ENCODE peak calls at places on chromosomes 13 and 19, in nine cellular contexts. One of them, this sample, is unnamed.

GRCh38 chr19:38391911-38392464 is 3.5 kb downstream of the SPRED3 start:
- DNase-seq in effector memory CD4-positive, alpha-beta T cell: no peak
- DNase-seq in stimulated activated CD4-positive, alpha-beta T cell treated with anti-CD3 and anti-CD28 coated beads, Interleukin-1b, Interleukin-23, amount 100 ng/mL, for 1 hour: no peak
- DNase-seq in body of pancreas: no peak
- DNase-seq in progenitor cell of endocrine pancreas: no peak
- DNase-seq in GOT3: no peak
- DNase-seq in EH: no peak
- DNase-seq in AG08395: no peak
- DNase-seq in activated CD8-positive, alpha-beta memory T cell treated with anti-CD3 and anti-CD28 coated beads for 1 hour: no peak
- DNase-seq in this sample: no peak

GRCh38 chr19:7874080-7874856 is at the start of gene PRR36:
- DNase-seq in effector memory CD4-positive, alpha-beta T cell: no peak
- DNase-seq in stimulated activated CD4-positive, alpha-beta T cell treated with anti-CD3 and anti-CD28 coated beads, Interleukin-1b, Interleukin-23, amount 100 ng/mL, for 1 hour: no peak
- DNase-seq in body of pancreas: peak
- DNase-seq in progenitor cell of endocrine pancreas: peak
- DNase-seq in GOT3: no peak
- DNase-seq in EH: no peak
- DNase-seq in AG08395: peak
- DNase-seq in activated CD8-positive, alpha-beta memory T cell treated with anti-CD3 and anti-CD28 coated beads for 1 hour: no peak
- DNase-seq in this sample: no peak

GRCh38 chr19:9741476-9742171 is 26.9 kb downstream of the ZNF846 start:
- DNase-seq in effector memory CD4-positive, alpha-beta T cell: no peak
- DNase-seq in stimulated activated CD4-positive, alpha-beta T cell treated with anti-CD3 and anti-CD28 coated beads, Interleukin-1b, Interleukin-23, amount 100 ng/mL, for 1 hour: no peak
- DNase-seq in body of pancreas: no peak
- DNase-seq in progenitor cell of endocrine pancreas: no peak
- DNase-seq in GOT3: no peak
- DNase-seq in EH: no peak
- DNase-seq in AG08395: peak
- DNase-seq in activated CD8-positive, alpha-beta memory T cell treated with anti-CD3 and anti-CD28 coated beads for 1 hour: no peak
- DNase-seq in this sample: no peak

GRCh38 chr13:48126944-48127814 is 32.3 kb upstream of the MED4 start:
- DNase-seq in effector memory CD4-positive, alpha-beta T cell: peak
- DNase-seq in stimulated activated CD4-positive, alpha-beta T cell treated with anti-CD3 and anti-CD28 coated beads, Interleukin-1b, Interleukin-23, amount 100 ng/mL, for 1 hour: no peak
- DNase-seq in body of pancreas: peak
- DNase-seq in progenitor cell of endocrine pancreas: no peak
- DNase-seq in GOT3: no peak
- DNase-seq in EH: peak
- DNase-seq in AG08395: peak
- DNase-seq in activated CD8-positive, alpha-beta memory T cell treated with anti-CD3 and anti-CD28 coated beads for 1 hour: no peak
- DNase-seq in this sample: peak

GRCh38 chr13:32212420-32212819 is 102.7 kb downstream of the ZAR1L start:
- DNase-seq in effector memory CD4-positive, alpha-beta T cell: no peak
- DNase-seq in stimulated activated CD4-positive, alpha-beta T cell treated with anti-CD3 and anti-CD28 coated beads, Interleukin-1b, Interleukin-23, amount 100 ng/mL, for 1 hour: no peak
- DNase-seq in body of pancreas: no peak
- DNase-seq in progenitor cell of endocrine pancreas: no peak
- DNase-seq in GOT3: no peak
- DNase-seq in EH: peak
- DNase-seq in AG08395: peak
- DNase-seq in activated CD8-positive, alpha-beta memory T cell treated with anti-CD3 and anti-CD28 coated beads for 1 hour: no peak
- DNase-seq in this sample: no peak

GRCh38 chr13:34640931-34641330 is 301.1 kb upstream of the NBEA start:
- DNase-seq in effector memory CD4-positive, alpha-beta T cell: no peak
- DNase-seq in stimulated activated CD4-positive, alpha-beta T cell treated with anti-CD3 and anti-CD28 coated beads, Interleukin-1b, Interleukin-23, amount 100 ng/mL, for 1 hour: no peak
- DNase-seq in body of pancreas: no peak
- DNase-seq in progenitor cell of endocrine pancreas: no peak
- DNase-seq in GOT3: no peak
- DNase-seq in EH: no peak
- DNase-seq in AG08395: no peak
- DNase-seq in activated CD8-positive, alpha-beta memory T cell treated with anti-CD3 and anti-CD28 coated beads for 1 hour: no peak
- DNase-seq in this sample: no peak

GRCh38 chr13:94617389-94618000 is 15.8 kb downstream of the GPR180 start:
- DNase-seq in effector memory CD4-positive, alpha-beta T cell: no peak
- DNase-seq in stimulated activated CD4-positive, alpha-beta T cell treated with anti-CD3 and anti-CD28 coated beads, Interleukin-1b, Interleukin-23, amount 100 ng/mL, for 1 hour: no peak
- DNase-seq in body of pancreas: no peak
- DNase-seq in progenitor cell of endocrine pancreas: no peak
- DNase-seq in GOT3: no peak
- DNase-seq in EH: no peak
- DNase-seq in AG08395: no peak
- DNase-seq in activated CD8-positive, alpha-beta memory T cell treated with anti-CD3 and anti-CD28 coated beads for 1 hour: no peak
- DNase-seq in this sample: no peak

GRCh38 chr19:49788857-49789256 is 22.1 kb downstream of the AP2A1 start:
- DNase-seq in effector memory CD4-positive, alpha-beta T cell: no peak
- DNase-seq in stimulated activated CD4-positive, alpha-beta T cell treated with anti-CD3 and anti-CD28 coated beads, Interleukin-1b, Interleukin-23, amount 100 ng/mL, for 1 hour: no peak
- DNase-seq in body of pancreas: no peak
- DNase-seq in progenitor cell of endocrine pancreas: no peak
- DNase-seq in GOT3: no peak
- DNase-seq in EH: no peak
- DNase-seq in AG08395: no peak
- DNase-seq in activated CD8-positive, alpha-beta memory T cell treated with anti-CD3 and anti-CD28 coated beads for 1 hour: no peak
- DNase-seq in this sample: no peak

GRCh38 chr19:37059142-37059541 is 19.1 kb upstream of the ZNF420 start:
- DNase-seq in effector memory CD4-positive, alpha-beta T cell: no peak
- DNase-seq in stimulated activated CD4-positive, alpha-beta T cell treated with anti-CD3 and anti-CD28 coated beads, Interleukin-1b, Interleukin-23, amount 100 ng/mL, for 1 hour: no peak
- DNase-seq in body of pancreas: no peak
- DNase-seq in progenitor cell of endocrine pancreas: no peak
- DNase-seq in GOT3: no peak
- DNase-seq in EH: no peak
- DNase-seq in AG08395: no peak
- DNase-seq in activated CD8-positive, alpha-beta memory T cell treated with anti-CD3 and anti-CD28 coated beads for 1 hour: no peak
- DNase-seq in this sample: no peak

GRCh38 chr13:91313103-91313502 is 34.4 kb upstream of the MIR17HG start:
- DNase-seq in effector memory CD4-positive, alpha-beta T cell: no peak
- DNase-seq in stimulated activated CD4-positive, alpha-beta T cell treated with anti-CD3 and anti-CD28 coated beads, Interleukin-1b, Interleukin-23, amount 100 ng/mL, for 1 hour: no peak
- DNase-seq in body of pancreas: no peak
- DNase-seq in progenitor cell of endocrine pancreas: no peak
- DNase-seq in GOT3: no peak
- DNase-seq in EH: peak
- DNase-seq in AG08395: peak
- DNase-seq in activated CD8-positive, alpha-beta memory T cell treated with anti-CD3 and anti-CD28 coated beads for 1 hour: no peak
- DNase-seq in this sample: no peak

GRCh38 chr19:27972291-27973040 is 1240.5 kb downstream of the UQCRFS1 start:
- DNase-seq in effector memory CD4-positive, alpha-beta T cell: no peak
- DNase-seq in stimulated activated CD4-positive, alpha-beta T cell treated with anti-CD3 and anti-CD28 coated beads, Interleukin-1b, Interleukin-23, amount 100 ng/mL, for 1 hour: no peak
- DNase-seq in body of pancreas: no peak
- DNase-seq in progenitor cell of endocrine pancreas: no peak
- DNase-seq in GOT3: no peak
- DNase-seq in EH: peak
- DNase-seq in AG08395: peak
- DNase-seq in activated CD8-positive, alpha-beta memory T cell treated with anti-CD3 and anti-CD28 coated beads for 1 hour: no peak
- DNase-seq in this sample: no peak

GRCh38 chr19:43765109-43765876 is 10.5 kb upstream of the SMG9 start:
- DNase-seq in effector memory CD4-positive, alpha-beta T cell: peak
- DNase-seq in stimulated activated CD4-positive, alpha-beta T cell treated with anti-CD3 and anti-CD28 coated beads, Interleukin-1b, Interleukin-23, amount 100 ng/mL, for 1 hour: no peak
- DNase-seq in body of pancreas: no peak
- DNase-seq in progenitor cell of endocrine pancreas: no peak
- DNase-seq in GOT3: peak
- DNase-seq in EH: peak
- DNase-seq in AG08395: peak
- DNase-seq in activated CD8-positive, alpha-beta memory T cell treated with anti-CD3 and anti-CD28 coated beads for 1 hour: peak
- DNase-seq in this sample: peak

GRCh38 chr13:20512042-20512683 is 13.5 kb downstream of the CRYL1 start:
- DNase-seq in effector memory CD4-positive, alpha-beta T cell: no peak
- DNase-seq in stimulated activated CD4-positive, alpha-beta T cell treated with anti-CD3 and anti-CD28 coated beads, Interleukin-1b, Interleukin-23, amount 100 ng/mL, for 1 hour: no peak
- DNase-seq in body of pancreas: no peak
- DNase-seq in progenitor cell of endocrine pancreas: no peak
- DNase-seq in GOT3: no peak
- DNase-seq in EH: no peak
- DNase-seq in AG08395: no peak
- DNase-seq in activated CD8-positive, alpha-beta memory T cell treated with anti-CD3 and anti-CD28 coated beads for 1 hour: no peak
- DNase-seq in this sample: no peak

GRCh38 chr13:40485611-40486517 is 180.6 kb downstream of the FOXO1 start:
- DNase-seq in effector memory CD4-positive, alpha-beta T cell: peak
- DNase-seq in stimulated activated CD4-positive, alpha-beta T cell treated with anti-CD3 and anti-CD28 coated beads, Interleukin-1b, Interleukin-23, amount 100 ng/mL, for 1 hour: peak
- DNase-seq in body of pancreas: no peak
- DNase-seq in progenitor cell of endocrine pancreas: no peak
- DNase-seq in GOT3: no peak
- DNase-seq in EH: no peak
- DNase-seq in AG08395: no peak
- DNase-seq in activated CD8-positive, alpha-beta memory T cell treated with anti-CD3 and anti-CD28 coated beads for 1 hour: peak
- DNase-seq in this sample: no peak

GRCh38 chr13:51681037-51681678 is 96.9 kb downstream of the WDFY2 start:
- DNase-seq in effector memory CD4-positive, alpha-beta T cell: no peak
- DNase-seq in stimulated activated CD4-positive, alpha-beta T cell treated with anti-CD3 and anti-CD28 coated beads, Interleukin-1b, Interleukin-23, amount 100 ng/mL, for 1 hour: no peak
- DNase-seq in body of pancreas: no peak
- DNase-seq in progenitor cell of endocrine pancreas: no peak
- DNase-seq in GOT3: no peak
- DNase-seq in EH: peak
- DNase-seq in AG08395: peak
- DNase-seq in activated CD8-positive, alpha-beta memory T cell treated with anti-CD3 and anti-CD28 coated beads for 1 hour: no peak
- DNase-seq in this sample: no peak

GRCh38 chr19:38433268-38433733 is at the start of gene RYR1:
- DNase-seq in effector memory CD4-positive, alpha-beta T cell: peak
- DNase-seq in stimulated activated CD4-positive, alpha-beta T cell treated with anti-CD3 and anti-CD28 coated beads, Interleukin-1b, Interleukin-23, amount 100 ng/mL, for 1 hour: no peak
- DNase-seq in body of pancreas: no peak
- DNase-seq in progenitor cell of endocrine pancreas: no peak
- DNase-seq in GOT3: no peak
- DNase-seq in EH: peak
- DNase-seq in AG08395: peak
- DNase-seq in activated CD8-positive, alpha-beta memory T cell treated with anti-CD3 and anti-CD28 coated beads for 1 hour: no peak
- DNase-seq in this sample: no peak

GRCh38 chr19:2554856-2555255 is 78.9 kb downstream of the GADD45B start:
- DNase-seq in effector memory CD4-positive, alpha-beta T cell: no peak
- DNase-seq in stimulated activated CD4-positive, alpha-beta T cell treated with anti-CD3 and anti-CD28 coated beads, Interleukin-1b, Interleukin-23, amount 100 ng/mL, for 1 hour: no peak
- DNase-seq in body of pancreas: no peak
- DNase-seq in progenitor cell of endocrine pancreas: no peak
- DNase-seq in GOT3: no peak
- DNase-seq in EH: peak
- DNase-seq in AG08395: peak
- DNase-seq in activated CD8-positive, alpha-beta memory T cell treated with anti-CD3 and anti-CD28 coated beads for 1 hour: no peak
- DNase-seq in this sample: peak

GRCh38 chr13:46685006-46685730 is 111.8 kb downstream of the ESD start:
- DNase-seq in effector memory CD4-positive, alpha-beta T cell: no peak
- DNase-seq in stimulated activated CD4-positive, alpha-beta T cell treated with anti-CD3 and anti-CD28 coated beads, Interleukin-1b, Interleukin-23, amount 100 ng/mL, for 1 hour: no peak
- DNase-seq in body of pancreas: no peak
- DNase-seq in progenitor cell of endocrine pancreas: no peak
- DNase-seq in GOT3: no peak
- DNase-seq in EH: no peak
- DNase-seq in AG08395: no peak
- DNase-seq in activated CD8-positive, alpha-beta memory T cell treated with anti-CD3 and anti-CD28 coated beads for 1 hour: no peak
- DNase-seq in this sample: no peak

GRCh38 chr19:18992696-18993095 is 40.6 kb downstream of the SUGP2 start:
- DNase-seq in effector memory CD4-positive, alpha-beta T cell: no peak
- DNase-seq in stimulated activated CD4-positive, alpha-beta T cell treated with anti-CD3 and anti-CD28 coated beads, Interleukin-1b, Interleukin-23, amount 100 ng/mL, for 1 hour: no peak
- DNase-seq in body of pancreas: no peak
- DNase-seq in progenitor cell of endocrine pancreas: no peak
- DNase-seq in GOT3: no peak
- DNase-seq in EH: no peak
- DNase-seq in AG08395: no peak
- DNase-seq in activated CD8-positive, alpha-beta memory T cell treated with anti-CD3 and anti-CD28 coated beads for 1 hour: no peak
- DNase-seq in this sample: no peak

GRCh38 chr19:12035220-12036172 is at the start of gene ZNF433:
- DNase-seq in effector memory CD4-positive, alpha-beta T cell: peak
- DNase-seq in stimulated activated CD4-positive, alpha-beta T cell treated with anti-CD3 and anti-CD28 coated beads, Interleukin-1b, Interleukin-23, amount 100 ng/mL, for 1 hour: peak
- DNase-seq in body of pancreas: peak
- DNase-seq in progenitor cell of endocrine pancreas: peak
- DNase-seq in GOT3: peak
- DNase-seq in EH: peak
- DNase-seq in AG08395: peak
- DNase-seq in activated CD8-positive, alpha-beta memory T cell treated with anti-CD3 and anti-CD28 coated beads for 1 hour: no peak
- DNase-seq in this sample: peak

GRCh38 chr19:15373644-15374043 is 5.9 kb downstream of the AKAP8 start:
- DNase-seq in effector memory CD4-positive, alpha-beta T cell: no peak
- DNase-seq in stimulated activated CD4-positive, alpha-beta T cell treated with anti-CD3 and anti-CD28 coated beads, Interleukin-1b, Interleukin-23, amount 100 ng/mL, for 1 hour: no peak
- DNase-seq in body of pancreas: no peak
- DNase-seq in progenitor cell of endocrine pancreas: no peak
- DNase-seq in GOT3: no peak
- DNase-seq in EH: no peak
- DNase-seq in AG08395: no peak
- DNase-seq in activated CD8-positive, alpha-beta memory T cell treated with anti-CD3 and anti-CD28 coated beads for 1 hour: no peak
- DNase-seq in this sample: no peak

GRCh38 chr13:113095146-113096051 is 10.2 kb upstream of the F7 start:
- DNase-seq in effector memory CD4-positive, alpha-beta T cell: no peak
- DNase-seq in stimulated activated CD4-positive, alpha-beta T cell treated with anti-CD3 and anti-CD28 coated beads, Interleukin-1b, Interleukin-23, amount 100 ng/mL, for 1 hour: no peak
- DNase-seq in body of pancreas: no peak
- DNase-seq in progenitor cell of endocrine pancreas: no peak
- DNase-seq in GOT3: no peak
- DNase-seq in EH: no peak
- DNase-seq in AG08395: no peak
- DNase-seq in activated CD8-positive, alpha-beta memory T cell treated with anti-CD3 and anti-CD28 coated beads for 1 hour: no peak
- DNase-seq in this sample: no peak

GRCh38 chr13:80303225-80303811 is 37.6 kb downstream of the SPRY2 start:
- DNase-seq in effector memory CD4-positive, alpha-beta T cell: no peak
- DNase-seq in stimulated activated CD4-positive, alpha-beta T cell treated with anti-CD3 and anti-CD28 coated beads, Interleukin-1b, Interleukin-23, amount 100 ng/mL, for 1 hour: no peak
- DNase-seq in body of pancreas: no peak
- DNase-seq in progenitor cell of endocrine pancreas: no peak
- DNase-seq in GOT3: no peak
- DNase-seq in EH: no peak
- DNase-seq in AG08395: no peak
- DNase-seq in activated CD8-positive, alpha-beta memory T cell treated with anti-CD3 and anti-CD28 coated beads for 1 hour: no peak
- DNase-seq in this sample: no peak

GRCh38 chr19:43700368-43701015 is 15.4 kb upstream of the IRGC start:
- DNase-seq in effector memory CD4-positive, alpha-beta T cell: no peak
- DNase-seq in stimulated activated CD4-positive, alpha-beta T cell treated with anti-CD3 and anti-CD28 coated beads, Interleukin-1b, Interleukin-23, amount 100 ng/mL, for 1 hour: no peak
- DNase-seq in body of pancreas: peak
- DNase-seq in progenitor cell of endocrine pancreas: no peak
- DNase-seq in GOT3: peak
- DNase-seq in EH: peak
- DNase-seq in AG08395: peak
- DNase-seq in activated CD8-positive, alpha-beta memory T cell treated with anti-CD3 and anti-CD28 coated beads for 1 hour: no peak
- DNase-seq in this sample: peak

GRCh38 chr13:100440756-100441421 is 147.7 kb downstream of the GGACT start:
- DNase-seq in effector memory CD4-positive, alpha-beta T cell: no peak
- DNase-seq in stimulated activated CD4-positive, alpha-beta T cell treated with anti-CD3 and anti-CD28 coated beads, Interleukin-1b, Interleukin-23, amount 100 ng/mL, for 1 hour: no peak
- DNase-seq in body of pancreas: no peak
- DNase-seq in progenitor cell of endocrine pancreas: no peak
- DNase-seq in GOT3: no peak
- DNase-seq in EH: peak
- DNase-seq in AG08395: peak
- DNase-seq in activated CD8-positive, alpha-beta memory T cell treated with anti-CD3 and anti-CD28 coated beads for 1 hour: no peak
- DNase-seq in this sample: no peak

GRCh38 chr13:24910502-24911134 is 146.6 kb downstream of the RNF17 start:
- DNase-seq in effector memory CD4-positive, alpha-beta T cell: no peak
- DNase-seq in stimulated activated CD4-positive, alpha-beta T cell treated with anti-CD3 and anti-CD28 coated beads, Interleukin-1b, Interleukin-23, amount 100 ng/mL, for 1 hour: no peak
- DNase-seq in body of pancreas: no peak
- DNase-seq in progenitor cell of endocrine pancreas: no peak
- DNase-seq in GOT3: no peak
- DNase-seq in EH: no peak
- DNase-seq in AG08395: no peak
- DNase-seq in activated CD8-positive, alpha-beta memory T cell treated with anti-CD3 and anti-CD28 coated beads for 1 hour: no peak
- DNase-seq in this sample: no peak

GRCh38 chr13:41596190-41596589 is 138.8 kb downstream of the RGCC start:
- DNase-seq in effector memory CD4-positive, alpha-beta T cell: no peak
- DNase-seq in stimulated activated CD4-positive, alpha-beta T cell treated with anti-CD3 and anti-CD28 coated beads, Interleukin-1b, Interleukin-23, amount 100 ng/mL, for 1 hour: no peak
- DNase-seq in body of pancreas: no peak
- DNase-seq in progenitor cell of endocrine pancreas: no peak
- DNase-seq in GOT3: no peak
- DNase-seq in EH: peak
- DNase-seq in AG08395: no peak
- DNase-seq in activated CD8-positive, alpha-beta memory T cell treated with anti-CD3 and anti-CD28 coated beads for 1 hour: no peak
- DNase-seq in this sample: no peak

GRCh38 chr19:42655748-42656147 is 61.0 kb upstream of the CEACAM8 start:
- DNase-seq in effector memory CD4-positive, alpha-beta T cell: no peak
- DNase-seq in stimulated activated CD4-positive, alpha-beta T cell treated with anti-CD3 and anti-CD28 coated beads, Interleukin-1b, Interleukin-23, amount 100 ng/mL, for 1 hour: no peak
- DNase-seq in body of pancreas: peak
- DNase-seq in progenitor cell of endocrine pancreas: no peak
- DNase-seq in GOT3: no peak
- DNase-seq in EH: no peak
- DNase-seq in AG08395: no peak
- DNase-seq in activated CD8-positive, alpha-beta memory T cell treated with anti-CD3 and anti-CD28 coated beads for 1 hour: no peak
- DNase-seq in this sample: no peak

GRCh38 chr19:42286349-42287016 is 15.4 kb upstream of the PRR19 start:
- DNase-seq in effector memory CD4-positive, alpha-beta T cell: no peak
- DNase-seq in stimulated activated CD4-positive, alpha-beta T cell treated with anti-CD3 and anti-CD28 coated beads, Interleukin-1b, Interleukin-23, amount 100 ng/mL, for 1 hour: no peak
- DNase-seq in body of pancreas: peak
- DNase-seq in progenitor cell of endocrine pancreas: no peak
- DNase-seq in GOT3: no peak
- DNase-seq in EH: peak
- DNase-seq in AG08395: no peak
- DNase-seq in activated CD8-positive, alpha-beta memory T cell treated with anti-CD3 and anti-CD28 coated beads for 1 hour: no peak
- DNase-seq in this sample: peak